ENCODE peak calls at places on chromosomes 16 and 17, in four cellular contexts. One of them, this sample, is unnamed. For H3K27me3 and H3K36me3, the result is how much of the 10 kb centered on the place peaks cover.

GRCh38 chr17:18139949-18140348 is 31.4 kb downstream of the MYO15A start:
- DNase-seq in neural progenitor cell: peak
- DNase-seq in left ventricle myocardium inferior: no peak
- DNase-seq in CD8-positive, alpha-beta T cell: no peak
- DNase-seq in this sample: peak

GRCh38 chr16:87063543-87063942 is 253.6 kb downstream of the C16orf95 start:
- DNase-seq in neural progenitor cell: no peak
- DNase-seq in left ventricle myocardium inferior: no peak
- DNase-seq in CD8-positive, alpha-beta T cell: no peak
- DNase-seq in this sample: no peak

GRCh38 chr16:66926171-66926570 is 836 bp upstream of the RRAD start:
- DNase-seq in neural progenitor cell: no peak
- DNase-seq in left ventricle myocardium inferior: peak
- DNase-seq in CD8-positive, alpha-beta T cell: no peak
- DNase-seq in this sample: no peak

GRCh38 chr17:59506907-59507726 is 58.3 kb upstream of the DHX40 start:
- DNase-seq in neural progenitor cell: no peak
- DNase-seq in left ventricle myocardium inferior: no peak
- DNase-seq in CD8-positive, alpha-beta T cell: no peak
- DNase-seq in this sample: no peak

GRCh38 chr16:84913315-84913714 is 93.5 kb downstream of the CRISPLD2 start:
- DNase-seq in neural progenitor cell: no peak
- DNase-seq in left ventricle myocardium inferior: peak
- DNase-seq in CD8-positive, alpha-beta T cell: no peak
- DNase-seq in this sample: no peak

GRCh38 chr17:40312131-40312731 is 3.3 kb downstream of the RARA start:
- DNase-seq in neural progenitor cell: no peak
- DNase-seq in left ventricle myocardium inferior: peak
- DNase-seq in CD8-positive, alpha-beta T cell: no peak
- DNase-seq in this sample: peak

GRCh38 chr16:65757064-65757463 is 609.4 kb upstream of the CDH5 start:
- DNase-seq in neural progenitor cell: no peak
- DNase-seq in left ventricle myocardium inferior: no peak
- DNase-seq in CD8-positive, alpha-beta T cell: no peak
- DNase-seq in this sample: no peak

GRCh38 chr16:47753620-47754019 is 292.5 kb downstream of the PHKB start:
- DNase-seq in neural progenitor cell: no peak
- DNase-seq in left ventricle myocardium inferior: no peak
- DNase-seq in CD8-positive, alpha-beta T cell: no peak
- DNase-seq in this sample: no peak

GRCh38 chr16:14303654-14304394 is 232.7 kb downstream of the MRTFB start:
- DNase-seq in neural progenitor cell: peak
- DNase-seq in left ventricle myocardium inferior: no peak
- DNase-seq in CD8-positive, alpha-beta T cell: no peak
- DNase-seq in this sample: peak

GRCh38 chr17:61205931-61206330 is 193.7 kb upstream of the TBX2 start:
- DNase-seq in neural progenitor cell: no peak
- DNase-seq in left ventricle myocardium inferior: no peak
- DNase-seq in CD8-positive, alpha-beta T cell: no peak
- DNase-seq in this sample: no peak

GRCh38 chr17:9409430-9409829 is 166.2 kb downstream of the STX8 start:
- DNase-seq in neural progenitor cell: no peak
- DNase-seq in left ventricle myocardium inferior: no peak
- DNase-seq in CD8-positive, alpha-beta T cell: no peak
- DNase-seq in this sample: no peak

GRCh38 chr17:35727635-35728034 is 3.8 kb upstream of the RASL10B start:
- DNase-seq in neural progenitor cell: no peak
- DNase-seq in left ventricle myocardium inferior: no peak
- DNase-seq in CD8-positive, alpha-beta T cell: no peak
- DNase-seq in this sample: peak

GRCh38 chr17:81867952-81868673 is 3.0 kb downstream of the ARHGDIA start:
- DNase-seq in neural progenitor cell: no peak
- DNase-seq in left ventricle myocardium inferior: no peak
- DNase-seq in CD8-positive, alpha-beta T cell: no peak
- DNase-seq in this sample: no peak

GRCh38 chr16:84726670-84727467 is 27.1 kb downstream of the USP10 start:
- DNase-seq in neural progenitor cell: no peak
- DNase-seq in left ventricle myocardium inferior: peak
- DNase-seq in CD8-positive, alpha-beta T cell: no peak
- DNase-seq in this sample: no peak

GRCh38 chr17:71527311-71527710 is 593.5 kb upstream of the SOX9 start:
- DNase-seq in neural progenitor cell: no peak
- DNase-seq in left ventricle myocardium inferior: no peak
- DNase-seq in CD8-positive, alpha-beta T cell: no peak
- DNase-seq in this sample: no peak

GRCh38 chr16:49782405-49782804 is 73.5 kb downstream of the ZNF423 start:
- DNase-seq in neural progenitor cell: no peak
- DNase-seq in left ventricle myocardium inferior: no peak
- DNase-seq in CD8-positive, alpha-beta T cell: no peak
- DNase-seq in this sample: no peak

GRCh38 chr16:49779979-49780378 is 75.9 kb downstream of the ZNF423 start:
- DNase-seq in neural progenitor cell: no peak
- DNase-seq in left ventricle myocardium inferior: no peak
- DNase-seq in CD8-positive, alpha-beta T cell: no peak
- DNase-seq in this sample: no peak

GRCh38 chr16:49781401-49781800 is 74.5 kb downstream of the ZNF423 start:
- DNase-seq in neural progenitor cell: no peak
- DNase-seq in left ventricle myocardium inferior: no peak
- DNase-seq in CD8-positive, alpha-beta T cell: no peak
- DNase-seq in this sample: no peak

GRCh38 chr16:49778202-49778601 is 77.7 kb downstream of the ZNF423 start:
- DNase-seq in neural progenitor cell: no peak
- DNase-seq in left ventricle myocardium inferior: no peak
- DNase-seq in CD8-positive, alpha-beta T cell: no peak
- DNase-seq in this sample: no peak

DNA sequence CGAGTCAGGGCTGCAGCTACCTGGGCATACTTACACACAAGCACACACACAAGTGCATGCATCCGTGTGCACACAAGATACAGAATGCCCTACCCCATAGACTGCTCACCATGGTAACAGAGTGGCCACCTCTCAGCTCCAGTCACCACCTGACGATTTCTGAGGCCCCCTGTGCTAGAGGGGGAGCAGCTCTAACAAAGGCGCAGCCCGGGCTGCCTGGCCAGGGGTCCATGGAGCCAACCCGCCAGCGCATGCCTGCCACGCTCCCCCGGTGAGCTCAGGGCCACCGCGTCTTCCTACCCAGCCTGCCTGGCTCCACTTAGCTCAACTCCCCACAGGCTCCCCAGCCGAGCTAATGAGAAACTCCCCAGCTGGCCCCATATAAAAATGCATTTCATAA is 75.5 kb downstream of the ZNF423 start:
- DNase-seq in neural progenitor cell: no peak
- DNase-seq in left ventricle myocardium inferior: no peak
- DNase-seq in CD8-positive, alpha-beta T cell: no peak
- DNase-seq in this sample: peak
- H3K4me3 ChIP-seq in neural progenitor cell: no peak
- H3K4me3 ChIP-seq in left ventricle myocardium inferior: no peak
- H3K4me3 ChIP-seq in CD8-positive, alpha-beta T cell: no peak
- H3K4me3 ChIP-seq in this sample: no peak

DNA sequence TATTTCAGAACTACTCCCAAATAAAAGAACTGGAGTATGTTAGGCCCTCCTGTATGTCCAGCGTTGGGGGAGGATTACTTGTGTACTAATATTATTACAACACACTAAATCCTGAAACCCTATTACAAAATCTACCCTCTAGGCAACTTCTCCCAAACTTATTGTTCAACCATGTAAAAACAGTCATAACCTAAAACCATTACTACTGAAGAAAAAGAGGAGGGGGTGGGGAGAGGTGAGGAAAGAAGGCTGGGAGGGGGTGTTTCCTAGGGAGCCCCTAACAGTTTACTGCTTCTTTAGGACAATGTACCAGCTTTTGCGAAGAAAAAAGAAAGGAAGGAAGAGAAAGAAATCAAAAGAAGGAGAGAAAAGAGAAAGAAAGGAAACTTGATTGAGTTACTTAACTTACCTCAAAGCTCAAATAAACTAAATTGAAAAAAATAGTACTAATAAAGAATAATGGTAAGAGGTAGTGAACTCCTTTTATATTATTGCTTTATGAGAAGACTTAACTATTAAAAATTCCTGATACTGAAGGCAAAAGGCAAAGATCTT is 2.3 kb downstream of the SALL1 start:
- DNase-seq in neural progenitor cell: no peak
- DNase-seq in left ventricle myocardium inferior: no peak
- DNase-seq in CD8-positive, alpha-beta T cell: no peak
- DNase-seq in this sample: no peak
- H3K27me3 ChIP-seq in neural progenitor cell: under half
- H3K27me3 ChIP-seq in left ventricle myocardium inferior: half or more
- H3K27me3 ChIP-seq in CD8-positive, alpha-beta T cell: under half
- H3K27me3 ChIP-seq in this sample: under half

GRCh38 chr17:28907709-28908475 is 5.0 kb upstream of the DHRS13 start:
- DNase-seq in neural progenitor cell: no peak
- DNase-seq in left ventricle myocardium inferior: no peak
- DNase-seq in CD8-positive, alpha-beta T cell: no peak
- DNase-seq in this sample: no peak
- H3K36me3 ChIP-seq in neural progenitor cell: under half
- H3K36me3 ChIP-seq in left ventricle myocardium inferior: half or more
- H3K36me3 ChIP-seq in CD8-positive, alpha-beta T cell: half or more
- H3K36me3 ChIP-seq in this sample: half or more

GRCh38 chr16:10868089-10868488 is 8.9 kb upstream of the CIITA start:
- DNase-seq in neural progenitor cell: no peak
- DNase-seq in left ventricle myocardium inferior: no peak
- DNase-seq in CD8-positive, alpha-beta T cell: no peak
- DNase-seq in this sample: no peak

GRCh38 chr16:10870808-10871156 is 6.2 kb upstream of the CIITA start:
- DNase-seq in neural progenitor cell: no peak
- DNase-seq in left ventricle myocardium inferior: no peak
- DNase-seq in CD8-positive, alpha-beta T cell: no peak
- DNase-seq in this sample: no peak

GRCh38 chr16:10867199-10867598 is 9.8 kb upstream of the CIITA start:
- DNase-seq in neural progenitor cell: no peak
- DNase-seq in left ventricle myocardium inferior: no peak
- DNase-seq in CD8-positive, alpha-beta T cell: no peak
- DNase-seq in this sample: no peak

GRCh38 chr16:10870137-10870776 is 6.7 kb upstream of the CIITA start:
- DNase-seq in neural progenitor cell: no peak
- DNase-seq in left ventricle myocardium inferior: no peak
- DNase-seq in CD8-positive, alpha-beta T cell: no peak
- DNase-seq in this sample: no peak

GRCh38 chr16:10868562-10869469 is 8.2 kb upstream of the CIITA start:
- DNase-seq in neural progenitor cell: no peak
- DNase-seq in left ventricle myocardium inferior: peak
- DNase-seq in CD8-positive, alpha-beta T cell: no peak
- DNase-seq in this sample: no peak
- H3K4me3 ChIP-seq in neural progenitor cell: no peak
- H3K4me3 ChIP-seq in left ventricle myocardium inferior: peak
- H3K4me3 ChIP-seq in CD8-positive, alpha-beta T cell: no peak
- H3K4me3 ChIP-seq in this sample: no peak

GRCh38 chr16:661184-661821 is 6.6 kb upstream of the RHOT2 start:
- DNase-seq in neural progenitor cell: no peak
- DNase-seq in left ventricle myocardium inferior: no peak
- DNase-seq in CD8-positive, alpha-beta T cell: no peak
- DNase-seq in this sample: peak

GRCh38 chr16:659618-660017 is 8.3 kb upstream of the RHOT2 start:
- DNase-seq in neural progenitor cell: no peak
- DNase-seq in left ventricle myocardium inferior: no peak
- DNase-seq in CD8-positive, alpha-beta T cell: no peak
- DNase-seq in this sample: peak

GRCh38 chr16:658679-659571 is 9.0 kb upstream of the RHOT2 start:
- DNase-seq in neural progenitor cell: no peak
- DNase-seq in left ventricle myocardium inferior: no peak
- DNase-seq in CD8-positive, alpha-beta T cell: no peak
- DNase-seq in this sample: peak

GRCh38 chr16:660459-661183 is 7.3 kb upstream of the RHOT2 start:
- DNase-seq in neural progenitor cell: peak
- DNase-seq in left ventricle myocardium inferior: peak
- DNase-seq in CD8-positive, alpha-beta T cell: peak
- DNase-seq in this sample: peak

GRCh38 chr16:660132-660458 is 7.8 kb upstream of the RHOT2 start:
- DNase-seq in neural progenitor cell: no peak
- DNase-seq in left ventricle myocardium inferior: no peak
- DNase-seq in CD8-positive, alpha-beta T cell: no peak
- DNase-seq in this sample: peak
- H3K27me3 ChIP-seq in neural progenitor cell: under half
- H3K27me3 ChIP-seq in left ventricle myocardium inferior: under half
- H3K27me3 ChIP-seq in CD8-positive, alpha-beta T cell: under half
- H3K27me3 ChIP-seq in this sample: under half

GRCh38 chr17:75665981-75666380 is 973 bp downstream of the RECQL5 start:
- DNase-seq in neural progenitor cell: no peak
- DNase-seq in left ventricle myocardium inferior: no peak
- DNase-seq in CD8-positive, alpha-beta T cell: no peak
- DNase-seq in this sample: no peak
- H3K36me3 ChIP-seq in neural progenitor cell: under half
- H3K36me3 ChIP-seq in left ventricle myocardium inferior: half or more
- H3K36me3 ChIP-seq in CD8-positive, alpha-beta T cell: under half
- H3K36me3 ChIP-seq in this sample: under half

GRCh38 chr16:75064403-75065148 is 52.0 kb downstream of the LDHD start:
- DNase-seq in neural progenitor cell: no peak
- DNase-seq in left ventricle myocardium inferior: no peak
- DNase-seq in CD8-positive, alpha-beta T cell: peak
- DNase-seq in this sample: no peak
- H3K4me3 ChIP-seq in neural progenitor cell: no peak
- H3K4me3 ChIP-seq in left ventricle myocardium inferior: no peak
- H3K4me3 ChIP-seq in CD8-positive, alpha-beta T cell: peak
- H3K4me3 ChIP-seq in this sample: no peak

GRCh38 chr16:1050921-1051320 is 21.6 kb upstream of the SSTR5 start:
- DNase-seq in neural progenitor cell: no peak
- DNase-seq in left ventricle myocardium inferior: no peak
- DNase-seq in CD8-positive, alpha-beta T cell: no peak
- DNase-seq in this sample: no peak

GRCh38 chr16:1050466-1050865 is 22.1 kb upstream of the SSTR5 start:
- DNase-seq in neural progenitor cell: no peak
- DNase-seq in left ventricle myocardium inferior: no peak
- DNase-seq in CD8-positive, alpha-beta T cell: no peak
- DNase-seq in this sample: no peak

GRCh38 chr16:1049113-1049975 is 23.2 kb upstream of the SSTR5 start:
- DNase-seq in neural progenitor cell: no peak
- DNase-seq in left ventricle myocardium inferior: no peak
- DNase-seq in CD8-positive, alpha-beta T cell: no peak
- DNase-seq in this sample: no peak

GRCh38 chr16:1048442-1049112 is 24.0 kb upstream of the SSTR5 start:
- DNase-seq in neural progenitor cell: peak
- DNase-seq in left ventricle myocardium inferior: peak
- DNase-seq in CD8-positive, alpha-beta T cell: no peak
- DNase-seq in this sample: peak

DNA sequence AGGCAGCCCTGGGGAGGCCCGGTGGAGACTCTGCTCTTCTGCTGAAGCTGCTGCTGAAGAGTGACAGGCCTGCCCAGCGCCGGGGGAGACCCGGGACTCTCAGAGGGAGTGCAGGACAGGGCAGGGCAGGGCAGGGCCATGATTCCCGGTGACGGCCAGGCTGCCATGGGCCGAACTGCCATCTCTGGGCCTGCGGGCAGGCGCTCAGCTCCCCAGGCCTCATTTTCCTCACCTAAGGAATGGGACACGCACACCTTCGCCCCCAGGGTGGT is 22.6 kb upstream of the SSTR5 start:
- DNase-seq in neural progenitor cell: no peak
- DNase-seq in left ventricle myocardium inferior: no peak
- DNase-seq in CD8-positive, alpha-beta T cell: no peak
- DNase-seq in this sample: no peak
- H3K27me3 ChIP-seq in neural progenitor cell: under half
- H3K27me3 ChIP-seq in left ventricle myocardium inferior: half or more
- H3K27me3 ChIP-seq in CD8-positive, alpha-beta T cell: under half
- H3K27me3 ChIP-seq in this sample: under half